ENCODE peak calls at places on chromosomes 3 and 15, in seven cellular contexts. E, Y, Q, M, W, T and B are unnamed samples.

GRCh38 chr3:171044828-171045793 is 18.6 kb upstream of the SLC2A2 start:
- DNase-seq in M (peak), T (no peak), Q (no peak), E (peak), W (no peak), Y (no peak), B (peak)

GRCh38 chr3:72702390-72702789 is 145.9 kb downstream of the SHQ1 start:
- DNase-seq in Q (no peak), W (no peak), M (no peak), Y (no peak), T (no peak), E (no peak), B (no peak)

GRCh38 chr3:44439499-44440295 is 37.8 kb downstream of the ZNF445 start:
- DNase-seq in M (no peak), Y (peak), E (no peak), W (peak), Q (peak), T (peak), B (no peak)

GRCh38 chr3:114803042-114803695 is 343.9 kb downstream of the ZBTB20 start:
- DNase-seq in Q (no peak), Y (no peak), T (no peak), W (no peak), E (no peak), M (no peak), B (no peak)

GRCh38 chr3:104763007-104763406 is 603.7 kb upstream of the ALCAM start:
- DNase-seq in E (peak), W (no peak), Y (no peak), T (no peak), M (no peak), Q (no peak), B (no peak)

GRCh38 chr15:101615986-101616848 is 36.0 kb downstream of the TM2D3 start:
- DNase-seq in Y (peak), T (peak), Q (no peak), M (peak), W (peak), E (peak), B (peak)

GRCh38 chr3:53708001-53708621 is 138.1 kb downstream of the CHDH start:
- DNase-seq in W (no peak), E (no peak), M (no peak), Q (no peak), T (no peak), Y (peak), B (no peak)

GRCh38 chr3:13083898-13084297 is 10.7 kb upstream of the IQSEC1 start:
- DNase-seq in E (no peak), T (no peak), Q (no peak), M (no peak), Y (no peak), W (no peak), B (no peak)

GRCh38 chr3:127613406-127613805 is 15.2 kb downstream of the MCM2 start:
- DNase-seq in Q (no peak), Y (no peak), W (peak), E (peak), T (no peak), M (no peak), B (no peak)

GRCh38 chr3:137764001-137764433 is at the start of gene SOX14:
- DNase-seq in T (no peak), E (peak), Q (no peak), M (no peak), W (no peak), Y (no peak), B (peak)

GRCh38 chr3:126287536-126288181 is 69.5 kb downstream of the KLF15 start:
- DNase-seq in Y (peak), T (peak), M (no peak), Q (no peak), E (peak), W (peak), B (peak)

GRCh38 chr15:90286678-90287077 is 21.2 kb downstream of the NGRN start:
- DNase-seq in Q (peak), Y (no peak), M (peak), W (peak), E (no peak), T (no peak), B (no peak)

GRCh38 chr3:55605837-55606236 is 118.7 kb upstream of the WNT5A start:
- DNase-seq in Y (no peak), E (no peak), M (no peak), W (no peak), T (no peak), Q (no peak), B (no peak)

GRCh38 chr3:151044706-151045105 is 40.8 kb upstream of the MED12L start:
- DNase-seq in M (no peak), E (no peak), Y (no peak), T (no peak), W (no peak), Q (no peak), B (no peak)

GRCh38 chr3:122497425-122497824 is 17.3 kb downstream of the KPNA1 start:
- DNase-seq in M (no peak), W (peak), Y (no peak), T (no peak), E (peak), Q (peak), B (peak)

GRCh38 chr3:45180051-45180450 is 33.9 kb upstream of the CDCP1 start:
- DNase-seq in T (no peak), W (peak), Q (no peak), M (no peak), E (peak), Y (no peak), B (no peak)

GRCh38 chr3:184359610-184360009 is 1.8 kb downstream of the CLCN2 start:
- DNase-seq in Y (no peak), W (no peak), T (no peak), E (no peak), Q (no peak), M (no peak), B (no peak)

GRCh38 chr3:9727743-9728142 is 3.8 kb upstream of the BRPF1 start:
- DNase-seq in M (no peak), T (no peak), Q (no peak), E (no peak), Y (no peak), W (no peak), B (no peak)

GRCh38 chr3:186506846-186507245 is 37.3 kb downstream of the CRYGS start:
- DNase-seq in Y (no peak), E (no peak), W (no peak), T (no peak), M (no peak), Q (no peak), B (no peak)

GRCh38 chr15:89766357-89767311 is 9.5 kb upstream of the MESP2 start:
- DNase-seq in M (no peak), E (no peak), T (no peak), Q (no peak), Y (peak), W (no peak), B (no peak)

GRCh38 chr15:40249477-40250303 is 10.8 kb downstream of the PAK6 start:
- DNase-seq in Q (no peak), E (no peak), Y (no peak), T (no peak), W (peak), M (no peak), B (no peak)

GRCh38 chr3:69326821-69327433 is 59.0 kb downstream of the FRMD4B start:
- DNase-seq in W (no peak), M (no peak), Y (peak), E (no peak), T (no peak), Q (peak), B (no peak)

GRCh38 chr15:40011303-40011702 is 27.7 kb downstream of the SRP14 start:
- DNase-seq in M (no peak), W (no peak), Q (no peak), T (no peak), Y (no peak), E (no peak), B (no peak)

GRCh38 chr3:50627407-50628051 is 10.6 kb downstream of the MAPKAPK3 start:
- DNase-seq in E (peak), W (peak), Y (peak), M (peak), Q (no peak), T (peak), B (peak)

GRCh38 chr3:45819543-45819942 is 22.4 kb downstream of the LZTFL1 start:
- DNase-seq in W (no peak), M (no peak), T (no peak), Y (no peak), Q (no peak), E (no peak), B (no peak)

GRCh38 chr15:32716960-32717289 is 879 bp upstream of the GREM1 start:
- DNase-seq in W (no peak), M (no peak), T (no peak), E (no peak), Q (no peak), Y (no peak), B (no peak)

GRCh38 chr3:42847731-42848130 is 27.9 kb downstream of the CYP8B1 start:
- DNase-seq in E (no peak), W (no peak), M (no peak), Y (no peak), Q (no peak), T (no peak), B (no peak)

GRCh38 chr15:83410532-83410931 is 36.6 kb upstream of the SH3GL3 start:
- DNase-seq in Y (no peak), M (no peak), W (no peak), E (no peak), Q (no peak), T (no peak), B (no peak)

GRCh38 chr3:194224536-194224935 is 88.6 kb downstream of the HES1 start:
- DNase-seq in W (no peak), Q (no peak), T (no peak), E (no peak), M (no peak), Y (no peak), B (no peak)

GRCh38 chr15:71747128-71748083 is 62.9 kb upstream of the NR2E3 start:
- DNase-seq in Y (no peak), Q (no peak), M (peak), E (peak), T (no peak), W (peak), B (peak)

GRCh38 chr3:118742760-118743159 is 291.9 kb downstream of the IGSF11 start:
- DNase-seq in T (no peak), E (no peak), Q (no peak), Y (no peak), W (no peak), M (no peak), B (no peak)

GRCh38 chr3:128053614-128054013 is 1.4 kb downstream of the SEC61A1 start:
- DNase-seq in T (no peak), E (no peak), M (no peak), W (no peak), Y (no peak), Q (no peak), B (no peak)

GRCh38 chr3:105580551-105580950 is 213.8 kb downstream of the ALCAM start:
- DNase-seq in Q (no peak), Y (no peak), M (no peak), E (no peak), T (no peak), W (no peak), B (no peak)

GRCh38 chr15:56428821-56429458 is 36.0 kb downstream of the MNS1 start:
- DNase-seq in Y (no peak), E (peak), M (peak), W (no peak), T (no peak), Q (no peak), B (peak)